ENCODE peak calls at places on chromosomes 16 and 17, in seven cellular contexts. Q is heart right ventricle; Y is hepatocyte; U is CD4-positive, alpha-beta memory T cell; I is brain microvascular endothelial cell; F is AG04450; E is cardiac fibroblast. J is an unnamed sample.

GRCh38 chr17:64009571-64010402 is 10.6 kb downstream of the ICAM2 start:
- DNase-seq in F (no peak), I (no peak), E (peak), U (no peak), Q (no peak), Y (no peak), J (no peak)

GRCh38 chr16:49575352-49576172 is 202.0 kb downstream of the C16orf78 start:
- DNase-seq in F (no peak), E (no peak), U (no peak), Y (peak), I (no peak), Q (peak), J (no peak)

GRCh38 chr17:75131278-75132017 is at the start of gene NT5C:
- DNase-seq in F (peak), I (peak), E (peak), Q (peak), Y (peak), U (peak), J (peak)

GRCh38 chr17:83190601-83191387 is 111.4 kb downstream of the METRNL start:
- DNase-seq in U (no peak), I (no peak), Q (no peak), F (no peak), E (no peak), Y (no peak), J (no peak)

GRCh38 chr16:58366247-58367031 is 25.8 kb upstream of the GINS3 start:
- DNase-seq in Y (peak), Q (no peak), E (peak), F (no peak), I (peak), U (no peak), J (peak)

GRCh38 chr16:65494080-65494479 is 372.2 kb upstream of the CDH11 start:
- DNase-seq in E (no peak), Y (no peak), U (no peak), I (no peak), Q (no peak), F (no peak), J (no peak)

GRCh38 chr17:76598004-76598439 is 12.4 kb upstream of the ST6GALNAC2 start:
- DNase-seq in Y (no peak), F (no peak), U (no peak), I (no peak), Q (no peak), E (no peak), J (no peak)

GRCh38 chr17:82729479-82730260 is 5.7 kb upstream of the FN3K start:
- DNase-seq in Y (no peak), U (no peak), Q (no peak), I (no peak), F (no peak), E (no peak), J (no peak)

GRCh38 chr17:5078106-5079028 is at the start of gene ZFP3:
- DNase-seq in Q (peak), U (peak), E (peak), F (peak), Y (peak), I (peak), J (peak)

GRCh38 chr16:719815-720506 is 985 bp upstream of the ANTKMT start:
- DNase-seq in Y (no peak), Q (no peak), E (no peak), F (no peak), I (no peak), U (no peak), J (no peak)

GRCh38 chr17:17897442-17897841 is 60.7 kb upstream of the SREBF1 start:
- DNase-seq in Q (no peak), I (no peak), E (no peak), F (no peak), Y (no peak), U (no peak), J (no peak)

GRCh38 chr17:82342361-82343079 is 9.0 kb upstream of the SECTM1 start:
- DNase-seq in E (no peak), U (no peak), Q (no peak), I (no peak), Y (no peak), F (no peak), J (no peak)

GRCh38 chr17:74877592-74878543 is 5.1 kb upstream of the FDXR start:
- DNase-seq in Q (peak), U (no peak), Y (peak), F (no peak), I (no peak), E (peak), J (no peak)

GRCh38 chr17:2070241-2071023 is 15.5 kb downstream of the HIC1 start:
- DNase-seq in I (no peak), F (no peak), U (no peak), Q (no peak), E (no peak), Y (no peak), J (no peak)

GRCh38 chr17:66943484-66943883 is 21.0 kb upstream of the CACNG4 start:
- DNase-seq in F (no peak), Y (no peak), I (no peak), Q (no peak), E (no peak), U (no peak), J (no peak)

GRCh38 chr16:71303938-71304337 is 14.7 kb upstream of the CMTR2 start:
- DNase-seq in E (no peak), Y (no peak), F (no peak), U (no peak), I (no peak), Q (no peak), J (no peak)

GRCh38 chr16:68005786-68006286 is 6.6 kb upstream of the DPEP2 start:
- DNase-seq in U (peak), F (no peak), Y (no peak), Q (peak), E (no peak), I (no peak), J (peak)

GRCh38 chr16:57091990-57092785 is at the start of gene CPNE2:
- DNase-seq in Y (peak), E (peak), I (no peak), Q (peak), F (no peak), U (peak), J (peak)

GRCh38 chr17:28745777-28746473 is 2.1 kb downstream of the TRAF4 start:
- DNase-seq in U (no peak), F (no peak), Q (no peak), I (no peak), E (no peak), Y (no peak), J (no peak)

GRCh38 chr17:17877548-17878358 is 41.0 kb upstream of the SREBF1 start:
- DNase-seq in U (no peak), F (peak), I (peak), E (peak), Y (peak), Q (peak), J (peak)

GRCh38 chr16:62450291-62450690 is 414.1 kb upstream of the CDH8 start:
- DNase-seq in U (no peak), Q (no peak), F (no peak), I (no peak), Y (no peak), E (no peak), J (no peak)

GRCh38 chr17:32567086-32567485 is 80.3 kb downstream of the CDK5R1 start:
- DNase-seq in U (no peak), E (no peak), Q (no peak), I (no peak), F (no peak), Y (no peak), J (no peak)

GRCh38 chr17:32570081-32570396 is 83.2 kb downstream of the CDK5R1 start:
- DNase-seq in Y (no peak), E (no peak), I (no peak), U (no peak), Q (no peak), F (no peak), J (no peak)

GRCh38 chr17:32569171-32570080 is 82.6 kb downstream of the CDK5R1 start:
- DNase-seq in Q (no peak), Y (no peak), I (no peak), F (no peak), E (peak), U (no peak), J (no peak)

GRCh38 chr17:32567511-32567910 is 80.7 kb downstream of the CDK5R1 start:
- DNase-seq in Y (no peak), I (no peak), U (no peak), Q (no peak), F (no peak), E (no peak), J (no peak)

GRCh38 chr17:32568673-32569072 is 81.9 kb downstream of the CDK5R1 start:
- DNase-seq in U (no peak), E (no peak), Q (no peak), F (no peak), Y (no peak), I (no peak), J (no peak)
- H3K4me3 ChIP-seq in U (no peak), E (no peak), Q (no peak), F (no peak), Y (no peak), I (no peak), J (no peak)

DNA sequence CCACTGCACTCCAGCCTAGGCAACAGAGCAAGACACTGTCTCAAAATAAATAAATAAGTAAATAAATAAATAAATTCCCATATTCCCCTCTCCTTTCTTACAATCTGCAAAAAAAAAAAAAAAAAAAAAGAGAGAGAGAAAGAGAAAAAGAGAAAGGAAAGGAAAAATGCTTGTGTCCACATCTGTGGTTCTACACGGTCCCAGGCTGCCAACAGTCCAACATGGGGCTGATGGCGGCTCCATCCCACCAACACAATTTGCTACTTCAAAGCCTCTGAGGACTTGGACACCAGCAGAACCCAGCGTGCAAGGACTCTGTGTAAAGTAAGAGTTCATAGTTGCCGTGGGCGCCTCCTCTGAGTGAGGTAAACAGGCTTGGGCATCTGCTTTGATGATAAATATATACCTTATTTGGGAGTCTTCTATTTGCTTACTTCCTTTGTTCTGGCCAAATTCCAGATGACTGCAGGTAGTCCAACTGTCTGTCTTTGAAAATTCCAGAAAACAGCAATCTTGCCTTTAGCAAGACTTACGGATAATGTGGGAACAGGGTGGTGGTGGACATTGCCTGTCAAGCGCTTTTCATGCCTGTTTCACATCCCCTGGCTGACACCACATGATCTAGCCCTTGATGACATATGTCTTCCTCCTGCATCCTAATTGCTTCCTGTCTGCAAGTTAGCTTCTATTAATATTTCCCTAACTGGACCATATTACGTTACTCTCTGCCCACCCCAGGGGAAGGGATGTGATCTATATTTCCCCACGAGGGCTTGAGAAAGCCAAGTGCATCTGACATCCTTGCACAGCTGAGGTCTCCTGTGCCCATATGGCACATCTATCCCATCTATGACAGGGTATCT is 10.1 kb downstream of the LITAF start:
- DNase-seq in Y (no peak), I (no peak), U (no peak), Q (no peak), E (no peak), F (no peak), J (no peak)
- H3K4me3 ChIP-seq in Y (no peak), I (no peak), U (no peak), Q (no peak), E (no peak), F (no peak), J (no peak)

GRCh38 chr16:2472885-2473284 is 1.8 kb downstream of the NTN3 start:
- DNase-seq in F (no peak), I (no peak), E (no peak), Q (no peak), U (no peak), Y (no peak), J (no peak)
- H3K4me3 ChIP-seq in F (no peak), I (no peak), E (no peak), Q (no peak), U (no peak), Y (no peak), J (no peak)

DNA sequence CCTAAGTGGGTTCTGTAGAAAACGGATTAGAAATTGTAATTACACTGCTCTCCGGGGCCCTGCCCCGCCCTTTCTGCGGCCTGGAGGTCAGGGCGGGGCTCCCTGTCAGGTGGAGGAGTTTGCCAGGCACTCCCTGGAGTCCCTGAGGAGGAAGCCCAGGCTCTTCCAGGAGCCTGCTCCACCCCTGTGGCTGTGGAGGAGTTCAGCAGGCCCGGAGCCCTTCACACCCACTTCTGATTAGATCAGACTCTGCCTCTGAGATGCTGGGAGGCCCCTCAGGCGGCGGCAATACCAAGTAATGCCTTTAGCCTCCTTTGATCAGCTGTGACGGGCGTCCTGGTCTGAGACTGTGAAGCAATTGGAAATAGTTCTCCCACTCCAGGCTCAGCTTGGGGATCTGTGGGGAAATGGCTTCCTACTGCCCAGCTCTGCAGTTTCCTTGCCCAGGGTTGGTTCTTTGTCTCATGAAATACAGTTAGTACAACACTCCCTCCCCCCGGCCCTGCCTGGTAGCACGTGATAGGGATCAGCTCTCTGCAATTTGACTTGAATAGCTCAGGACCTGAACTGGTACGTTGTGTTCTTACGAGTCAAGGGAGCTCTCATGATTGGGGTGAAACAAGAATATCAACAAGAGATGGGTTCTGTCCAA is 22.3 kb downstream of the BAIAP2 start:
- DNase-seq in Y (peak), E (peak), U (no peak), F (no peak), Q (no peak), I (no peak), J (no peak)
- H3K4me3 ChIP-seq in Y (no peak), E (no peak), U (no peak), F (no peak), Q (no peak), I (no peak), J (no peak)

GRCh38 chr17:31565652-31566051 is 174.2 kb downstream of the RAB11FIP4 start:
- DNase-seq in I (no peak), Y (no peak), E (no peak), U (no peak), F (no peak), Q (no peak), J (no peak)
- H3K4me3 ChIP-seq in I (no peak), Y (no peak), E (no peak), U (no peak), F (no peak), Q (no peak), J (no peak)

GRCh38 chr17:65022137-65022536 is 34.4 kb downstream of the GNA13 start:
- DNase-seq in U (no peak), Y (no peak), F (no peak), Q (no peak), I (no peak), E (no peak), J (no peak)

GRCh38 chr17:65025288-65025687 is 31.3 kb downstream of the GNA13 start:
- DNase-seq in U (no peak), F (no peak), Q (no peak), Y (no peak), E (no peak), I (no peak), J (no peak)

GRCh38 chr17:65023791-65024190 is 32.7 kb downstream of the GNA13 start:
- DNase-seq in U (no peak), E (no peak), F (no peak), Q (no peak), Y (no peak), I (no peak), J (no peak)

GRCh38 chr17:65020284-65020683 is 36.3 kb downstream of the GNA13 start:
- DNase-seq in Q (no peak), F (peak), U (no peak), I (no peak), E (peak), Y (peak), J (peak)

DNA sequence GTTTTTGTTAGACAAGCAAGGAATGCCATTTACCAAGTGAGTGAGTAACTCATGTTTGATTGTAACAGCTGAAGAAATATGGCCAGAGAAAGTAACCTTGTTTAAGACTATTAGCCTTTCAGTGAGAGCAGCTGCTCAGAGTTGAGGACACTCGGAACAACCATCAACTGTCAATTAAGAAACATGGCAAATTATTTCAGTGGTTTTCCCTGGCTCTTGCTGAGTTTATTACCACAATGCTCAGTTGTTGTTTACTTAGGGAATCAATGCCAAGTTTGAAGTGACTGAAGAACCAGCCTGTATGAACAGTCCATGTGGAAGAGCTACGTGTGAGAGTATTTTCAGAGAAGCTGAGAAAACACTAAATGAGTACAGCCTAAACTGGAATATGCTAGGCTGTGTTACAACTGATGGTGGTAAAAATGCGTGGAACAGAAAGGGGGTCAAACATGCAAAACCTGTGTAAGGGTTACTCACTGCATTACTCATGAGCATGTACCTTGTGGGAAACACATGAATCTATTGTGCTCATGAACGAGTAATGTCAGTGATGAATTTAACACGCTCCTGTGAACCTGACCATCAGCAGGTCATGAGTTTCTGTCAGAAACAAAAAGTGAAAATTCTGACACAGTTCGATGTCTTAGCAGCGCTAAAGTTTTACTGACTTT is 33.7 kb downstream of the GNA13 start:
- DNase-seq in I (peak), Q (no peak), U (no peak), Y (no peak), E (peak), F (no peak), J (peak)
- H3K4me3 ChIP-seq in I (no peak), Q (no peak), U (no peak), Y (no peak), E (no peak), F (no peak), J (no peak)

GRCh38 chr17:48553190-48553547 is 8.3 kb upstream of the HOXB2 start:
- DNase-seq in I (no peak), Y (no peak), F (no peak), U (no peak), E (no peak), Q (no peak), J (no peak)
- H3K4me3 ChIP-seq in I (peak), Y (no peak), F (peak), U (no peak), E (no peak), Q (no peak), J (peak)

GRCh38 chr17:68222586-68222985 is 25.3 kb upstream of the AMZ2 start:
- DNase-seq in I (no peak), U (no peak), E (no peak), F (no peak), Y (no peak), Q (no peak), J (no peak)

DNA sequence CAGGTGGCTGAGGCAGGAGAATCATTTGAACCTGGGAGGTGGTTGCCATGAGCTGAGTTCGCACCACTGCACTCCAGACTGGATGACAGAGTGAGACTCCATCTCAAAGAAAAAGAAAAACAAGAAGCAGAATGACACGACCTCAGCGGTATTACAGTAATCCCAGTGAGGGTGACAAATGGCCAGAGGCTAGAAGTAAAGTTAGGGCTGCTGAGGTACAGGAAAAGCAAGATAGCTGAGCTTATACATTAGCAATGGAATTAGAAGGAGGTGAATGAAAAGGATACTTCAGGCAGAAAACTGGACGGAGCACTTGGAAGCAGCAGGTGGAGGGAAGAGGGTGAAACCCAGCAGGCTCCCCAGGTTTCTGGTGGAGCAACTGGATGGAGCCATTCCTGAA is 26.1 kb upstream of the AMZ2 start:
- DNase-seq in Y (no peak), F (no peak), E (no peak), I (no peak), U (no peak), Q (no peak), J (no peak)
- H3K4me3 ChIP-seq in Y (no peak), F (no peak), E (no peak), I (no peak), U (no peak), Q (no peak), J (no peak)

DNA sequence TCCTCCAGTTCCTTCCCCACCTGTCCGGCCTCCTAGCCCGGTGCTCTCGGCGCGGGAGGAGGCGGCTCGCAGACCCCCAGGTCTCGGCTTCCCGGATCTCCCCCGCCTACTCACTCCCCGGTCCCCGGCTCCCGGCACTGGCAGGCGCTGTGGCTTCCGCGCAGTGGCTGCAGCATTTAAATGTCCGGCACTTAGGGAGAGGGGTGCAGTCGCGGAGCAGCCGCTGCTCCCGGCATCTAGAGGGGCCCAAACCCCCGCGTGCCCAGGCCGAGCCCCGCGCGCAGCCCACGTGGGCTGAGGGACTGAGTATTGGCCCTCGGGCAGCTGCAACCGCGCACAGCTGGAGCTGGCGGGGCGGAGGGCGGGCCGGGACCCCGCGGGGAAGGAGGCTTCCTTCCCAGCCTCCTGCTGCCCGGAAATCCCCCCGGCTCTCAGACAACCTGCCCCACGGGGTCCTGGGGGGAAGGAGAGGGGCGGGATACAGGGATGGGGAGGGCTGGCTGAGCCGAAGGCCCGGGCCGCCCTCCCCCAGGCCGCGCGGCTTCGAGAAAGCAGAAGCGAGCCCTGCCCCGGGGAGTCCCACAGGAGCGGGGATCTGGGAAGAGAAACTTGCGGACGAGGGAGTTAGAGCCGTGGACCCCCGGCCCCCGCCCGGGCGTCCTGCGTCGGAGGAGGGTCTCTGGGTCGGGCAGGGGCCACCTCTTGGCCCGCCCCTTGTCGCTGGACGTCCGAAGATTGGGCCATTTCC is 429 bp upstream of the MMP25 start:
- DNase-seq in Q (no peak), F (no peak), U (no peak), I (no peak), Y (no peak), E (no peak), J (no peak)
- H3K4me3 ChIP-seq in Q (peak), F (peak), U (peak), I (peak), Y (peak), E (peak), J (peak)

J was measured in fibroblast of lung.